ENCODE peak calls at places on chromosomes 2 and 18, in eight cellular contexts. V is naive thymus-derived CD8-positive, alpha-beta T cell; M is GM13976; E is NCI-H510A treated with DMSO at 0.1 percent for 48 hours; P is NCI-H774; Y is LHCN-M2; Z is EL; N is M059J. O is an unnamed sample.

GRCh38 chr2:53077413-53077812 is 690.2 kb upstream of the CHAC2 start:
- DNase-seq in V (no peak), M (no peak), E (no peak), P (no peak), Y (no peak), Z (no peak), N (no peak), O (no peak)

GRCh38 chr18:2336993-2337392 is 234.3 kb downstream of the METTL4 start:
- DNase-seq in V (no peak), M (no peak), E (no peak), P (no peak), Y (no peak), Z (no peak), N (no peak), O (no peak)

GRCh38 chr2:239275871-239276812 is 124.7 kb downstream of the HDAC4 start:
- DNase-seq in V (no peak), M (no peak), E (no peak), P (no peak), Y (peak), Z (peak), N (peak), O (no peak)

GRCh38 chr2:241298554-241299165 is 16.8 kb downstream of the HDLBP start:
- DNase-seq in V (peak), M (no peak), E (no peak), P (no peak), Y (no peak), Z (no peak), N (no peak), O (no peak)

GRCh38 chr2:238448031-238448955 is 21.6 kb downstream of the ASB1 start:
- DNase-seq in V (no peak), M (no peak), E (no peak), P (no peak), Y (no peak), Z (no peak), N (no peak), O (no peak)

GRCh38 chr2:158878003-158878402 is 82.9 kb downstream of the DAPL1 start:
- DNase-seq in V (no peak), M (no peak), E (no peak), P (no peak), Y (no peak), Z (no peak), N (no peak), O (no peak)

GRCh38 chr2:3736112-3736511 is 32.7 kb downstream of the DCDC2C start:
- DNase-seq in V (no peak), M (no peak), E (no peak), P (no peak), Y (no peak), Z (no peak), N (no peak), O (no peak)

GRCh38 chr2:75560768-75561565 is at the start of gene EVA1A:
- DNase-seq in V (no peak), M (peak), E (peak), P (peak), Y (peak), Z (peak), N (peak), O (no peak)